ENCODE peak calls at places on chromosomes 13 and 19, in six cellular contexts. C is K562, M is mammary epithelial cell, D is tibial nerve, Y is RWPE2, J is heart right ventricle. I is an unnamed sample.

GRCh38 chr19:40640744-40641143 is 39.6 kb downstream of the LTBP4 start:
- DNase-seq in C (peak; percentile 42), M (no peak), D (no peak), Y (no peak), J (peak; percentile 46), I (no peak)

GRCh38 chr19:11479470-11480080 is 1.3 kb downstream of the ELAVL3 start:
- DNase-seq in C (peak; percentile 100), M (no peak), D (no peak), Y (no peak), J (no peak), I (no peak)

GRCh38 chr19:485122-485521 is 11.2 kb upstream of the MADCAM1 start:
- DNase-seq in C (no peak), M (no peak), D (no peak), Y (no peak), J (no peak), I (no peak)

GRCh38 chr13:48319458-48320395 is 16.2 kb downstream of the RB1 start:
- DNase-seq in C (no peak), M (no peak), D (no peak), Y (no peak), J (no peak), I (no peak)

GRCh38 chr19:35966771-35967170 is 28.2 kb upstream of the SDHAF1 start:
- DNase-seq in C (no peak), M (no peak), D (no peak), Y (no peak), J (no peak), I (no peak)

GRCh38 chr19:1780272-1780957 is 27.1 kb downstream of the ONECUT3 start:
- DNase-seq in C (no peak), M (no peak), D (no peak), Y (no peak), J (no peak), I (no peak)

GRCh38 chr19:1450735-1451669 is 1.1 kb downstream of the APC2 start:
- DNase-seq in C (no peak), M (no peak), D (no peak), Y (no peak), J (no peak), I (no peak)

GRCh38 chr19:39031368-39032163 is 783 bp downstream of the FBXO27 start:
- DNase-seq in C (peak; percentile 97), M (peak; percentile 96), D (peak; percentile 56), Y (peak; percentile 99), J (peak; percentile 83), I (peak; percentile 67)

GRCh38 chr19:40614595-40615411 is 13.6 kb downstream of the LTBP4 start:
- DNase-seq in C (peak; percentile 86), M (peak; percentile 95), D (peak; percentile 92), Y (peak; percentile 84), J (peak; percentile 90), I (peak; percentile 46)

GRCh38 chr19:43465468-43466120 is at the start of gene LYPD3:
- DNase-seq in C (peak; percentile 39), M (peak; percentile 95), D (no peak), Y (peak; percentile 97), J (no peak), I (no peak)

GRCh38 chr13:110561335-110562033 is at the start of gene RAB20:
- DNase-seq in C (peak; percentile 91), M (peak; percentile 76), D (peak; percentile 87), Y (peak; percentile 83), J (peak; percentile 91), I (no peak)

GRCh38 chr13:37001921-37002250 is 1.3 kb downstream of the EXOSC8 start:
- DNase-seq in C (no peak), M (no peak), D (no peak), Y (no peak), J (no peak), I (no peak)

GRCh38 chr13:101706651-101707050 is 254.2 kb downstream of the ITGBL1 start:
- DNase-seq in C (no peak), M (peak; percentile 95), D (no peak), Y (peak; percentile 51), J (no peak), I (no peak)

GRCh38 chr19:22620912-22621311 is 13.2 kb upstream of the ZNF492 start:
- DNase-seq in C (no peak), M (no peak), D (no peak), Y (no peak), J (no peak), I (no peak)
- H3K9me3 ChIP-seq in C (no peaks in the 10 kb centered on the region), M (peaks cover 43% of the 10 kb centered on the region), D (no peaks in the 10 kb centered on the region), Y (peaks cover 2% of the 10 kb centered on the region), J (no peaks in the 10 kb centered on the region), I (no peaks in the 10 kb centered on the region)

DNA sequence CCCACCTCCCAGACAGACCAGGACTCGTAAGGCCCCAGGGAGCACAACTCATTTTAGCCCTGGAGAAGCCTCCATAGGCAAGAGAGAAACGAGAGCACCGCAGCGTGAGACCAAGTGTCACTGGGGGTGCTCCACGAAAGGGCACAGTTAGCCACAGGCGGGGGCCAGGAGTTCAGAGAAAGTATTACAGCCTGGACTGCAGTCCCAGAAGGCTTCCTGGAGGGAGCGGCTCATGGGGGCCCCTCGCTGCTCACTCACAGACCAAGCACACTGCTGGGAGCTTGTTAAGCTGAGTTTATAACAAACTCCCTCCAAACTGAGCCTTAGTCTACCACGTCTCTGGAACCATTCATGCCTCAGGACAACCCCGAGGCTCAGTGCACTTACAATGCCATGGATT is 16.5 kb downstream of the ANKRD27 start:
- DNase-seq in C (no peak), M (no peak), D (no peak), Y (no peak), J (no peak), I (no peak)
- H3K9me3 ChIP-seq in C (no peaks in the 10 kb centered on the region), M (no peaks in the 10 kb centered on the region), D (no peaks in the 10 kb centered on the region), Y (no peaks in the 10 kb centered on the region), J (no peaks in the 10 kb centered on the region), I (no peaks in the 10 kb centered on the region)

GRCh38 chr19:52735734-52736133 is 890 bp upstream of the ZNF611 start:
- DNase-seq in C (no peak), M (peak; percentile 79), D (peak; percentile 44), Y (no peak), J (peak; percentile 88), I (no peak)
- H3K9me3 ChIP-seq in C (peaks cover 5% of the 10 kb centered on the region), M (peaks cover 4% of the 10 kb centered on the region), D (no peaks in the 10 kb centered on the region), Y (no peaks in the 10 kb centered on the region), J (no peaks in the 10 kb centered on the region), I (no peaks in the 10 kb centered on the region)

GRCh38 chr19:9751449-9751848 is 17.1 kb downstream of the ZNF846 start:
- DNase-seq in C (no peak), M (no peak), D (no peak), Y (no peak), J (no peak), I (no peak)
- H3K9me3 ChIP-seq in C (peaks cover 5% of the 10 kb centered on the region), M (peaks cover 34% of the 10 kb centered on the region), D (peaks cover 19% of the 10 kb centered on the region), Y (peaks cover 4% of the 10 kb centered on the region), J (peaks cover 30% of the 10 kb centered on the region), I (peaks cover 3% of the 10 kb centered on the region)

GRCh38 chr19:15616627-15617270 is 1.7 kb downstream of the CYP4F8 start:
- DNase-seq in C (no peak), M (no peak), D (no peak), Y (no peak), J (no peak), I (no peak)
- H3K9me3 ChIP-seq in C (no peaks in the 10 kb centered on the region), M (no peaks in the 10 kb centered on the region), D (no peaks in the 10 kb centered on the region), Y (no peaks in the 10 kb centered on the region), J (no peaks in the 10 kb centered on the region), I (no peaks in the 10 kb centered on the region)

GRCh38 chr19:8986296-8986695 is 23.9 kb downstream of the MUC16 start:
- DNase-seq in C (no peak), M (no peak), D (no peak), Y (no peak), J (no peak), I (no peak)

DNA sequence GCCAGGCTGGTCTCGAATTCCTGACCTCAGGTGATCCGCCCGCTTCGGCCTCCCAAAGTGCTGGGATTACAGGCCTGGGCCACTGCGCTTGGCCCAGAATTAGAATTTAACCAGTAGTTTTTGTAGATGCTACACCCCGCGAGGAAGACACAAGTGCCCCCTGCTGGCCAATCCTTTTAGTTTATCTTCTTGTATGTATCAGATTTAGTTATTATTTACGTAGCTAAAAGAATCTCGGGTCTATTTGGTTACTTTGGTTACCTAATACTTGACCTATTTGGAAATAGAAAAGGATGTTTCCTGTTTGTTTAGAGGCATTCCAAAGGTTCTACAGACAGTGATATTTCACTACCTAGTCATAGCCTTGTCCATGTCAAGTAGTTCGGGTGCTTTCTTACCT is 22.0 kb downstream of the MUC16 start:
- DNase-seq in C (peak; percentile 57), M (no peak), D (no peak), Y (no peak), J (no peak), I (no peak)
- H3K9me3 ChIP-seq in C (no peaks in the 10 kb centered on the region), M (peaks cover 17% of the 10 kb centered on the region), D (no peaks in the 10 kb centered on the region), Y (no peaks in the 10 kb centered on the region), J (no peaks in the 10 kb centered on the region), I (no peaks in the 10 kb centered on the region)

GRCh38 chr19:50205681-50206138 is 2.3 kb downstream of the MYH14 start:
- DNase-seq in C (no peak), M (no peak), D (no peak), Y (no peak), J (no peak), I (no peak)
- H3K9me3 ChIP-seq in C (no peaks in the 10 kb centered on the region), M (no peaks in the 10 kb centered on the region), D (no peaks in the 10 kb centered on the region), Y (no peaks in the 10 kb centered on the region), J (no peaks in the 10 kb centered on the region), I (no peaks in the 10 kb centered on the region)

DNA sequence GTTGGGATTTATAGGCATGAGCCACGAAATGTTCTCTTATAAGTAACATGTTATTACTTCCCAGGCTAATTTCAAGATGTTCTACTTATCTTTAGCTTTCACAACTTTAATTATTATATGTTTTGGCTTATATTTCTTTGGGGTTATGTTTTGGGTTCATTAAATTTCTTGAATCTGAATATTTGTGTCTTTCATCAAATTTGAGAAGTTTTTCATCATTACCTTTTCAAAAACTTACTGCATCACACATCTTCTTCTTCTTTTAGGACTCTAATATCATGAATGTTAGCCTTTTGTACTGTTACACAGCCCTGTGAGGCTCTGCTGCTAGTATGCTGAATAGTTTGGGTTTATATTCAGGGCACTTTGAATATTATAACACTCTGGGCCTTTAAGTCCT is 9.7 kb upstream of the ZNF266 start:
- DNase-seq in C (no peak), M (no peak), D (no peak), Y (no peak), J (no peak), I (no peak)
- H3K9me3 ChIP-seq in C (peaks cover 2% of the 10 kb centered on the region), M (peaks cover 20% of the 10 kb centered on the region), D (peaks cover 30% of the 10 kb centered on the region), Y (peaks cover 34% of the 10 kb centered on the region), J (peaks cover 40% of the 10 kb centered on the region), I (peaks cover 17% of the 10 kb centered on the region)

DNA sequence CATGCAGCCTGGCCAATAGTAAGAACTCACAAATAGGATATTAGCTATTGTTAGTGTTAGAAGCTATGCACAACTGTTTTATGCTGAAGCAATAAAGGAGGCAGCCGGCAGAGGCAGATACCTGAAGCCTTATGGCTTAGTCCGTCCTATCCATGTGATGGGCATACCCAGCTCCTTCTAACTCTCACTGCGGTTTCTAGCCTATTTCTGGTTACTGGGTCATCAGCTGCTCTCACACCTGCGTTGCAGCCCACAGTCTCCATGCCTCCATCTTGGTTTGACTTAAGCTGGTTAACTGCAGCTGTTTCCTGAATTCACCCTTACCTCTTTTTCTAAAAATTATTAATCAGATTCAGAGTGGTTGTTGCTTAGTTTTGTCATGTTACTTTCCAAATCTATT is 40.5 kb upstream of the CNMD start:
- DNase-seq in C (no peak), M (no peak), D (no peak), Y (no peak), J (no peak), I (no peak)
- H3K9me3 ChIP-seq in C (no peaks in the 10 kb centered on the region), M (no peaks in the 10 kb centered on the region), D (no peaks in the 10 kb centered on the region), Y (no peaks in the 10 kb centered on the region), J (no peaks in the 10 kb centered on the region), I (no peaks in the 10 kb centered on the region)

I was measured in T-helper 17 cell.